ENCODE peak calls at places on chromosomes 5 and 9, in four cellular contexts. One of them, this sample, is unnamed. For H3K27me3, the result is how much of the 10 kb centered on the place peaks cover.

GRCh38 chr9:18721267-18722079 is 247.5 kb downstream of the ADAMTSL1 start:
- DNase-seq in HepG2: no peak
- DNase-seq in K562: no peak
- DNase-seq in GM12878: no peak
- DNase-seq in this sample: no peak

GRCh38 chr5:77957931-77958476 is 181.9 kb upstream of the TBCA start:
- DNase-seq in HepG2: no peak
- DNase-seq in K562: no peak
- DNase-seq in GM12878: no peak
- DNase-seq in this sample: peak

GRCh38 chr9:90251311-90251710 is 391.3 kb downstream of the DIRAS2 start:
- DNase-seq in HepG2: no peak
- DNase-seq in K562: no peak
- DNase-seq in GM12878: no peak
- DNase-seq in this sample: no peak

GRCh38 chr5:148807845-148808244 is 18.6 kb upstream of the ADRB2 start:
- DNase-seq in HepG2: no peak
- DNase-seq in K562: peak
- DNase-seq in GM12878: no peak
- DNase-seq in this sample: no peak

GRCh38 chr9:83477571-83477970 is 60.6 kb downstream of the FRMD3 start:
- DNase-seq in HepG2: no peak
- DNase-seq in K562: no peak
- DNase-seq in GM12878: no peak
- DNase-seq in this sample: no peak

GRCh38 chr5:77847814-77848290 is 71.7 kb upstream of the TBCA start:
- DNase-seq in HepG2: no peak
- DNase-seq in K562: no peak
- DNase-seq in GM12878: no peak
- DNase-seq in this sample: peak

GRCh38 chr9:94983552-94983951 is 257.1 kb downstream of the AOPEP start:
- DNase-seq in HepG2: peak
- DNase-seq in K562: no peak
- DNase-seq in GM12878: no peak
- DNase-seq in this sample: no peak

GRCh38 chr5:73820321-73820720 is 194.3 kb downstream of the ARHGEF28 start:
- DNase-seq in HepG2: no peak
- DNase-seq in K562: no peak
- DNase-seq in GM12878: no peak
- DNase-seq in this sample: no peak

GRCh38 chr5:158485604-158486081 is 614.1 kb downstream of the EBF1 start:
- DNase-seq in HepG2: no peak
- DNase-seq in K562: no peak
- DNase-seq in GM12878: no peak
- DNase-seq in this sample: no peak

GRCh38 chr5:129474544-129474943 is 14.4 kb downstream of the ADAMTS19 start:
- DNase-seq in HepG2: no peak
- DNase-seq in K562: no peak
- DNase-seq in GM12878: no peak
- DNase-seq in this sample: no peak

GRCh38 chr5:83034036-83034435 is 43.2 kb downstream of the TMEM167A start:
- DNase-seq in HepG2: no peak
- DNase-seq in K562: no peak
- DNase-seq in GM12878: no peak
- DNase-seq in this sample: no peak

GRCh38 chr5:64384761-64385160 is 121.1 kb upstream of the RGS7BP start:
- DNase-seq in HepG2: peak
- DNase-seq in K562: no peak
- DNase-seq in GM12878: no peak
- DNase-seq in this sample: no peak

GRCh38 chr5:41115281-41115680 is 44.1 kb upstream of the MROH2B start:
- DNase-seq in HepG2: no peak
- DNase-seq in K562: no peak
- DNase-seq in GM12878: no peak
- DNase-seq in this sample: no peak

GRCh38 chr5:81363093-81363886 is 30.6 kb downstream of the ACOT12 start:
- DNase-seq in HepG2: no peak
- DNase-seq in K562: no peak
- DNase-seq in GM12878: no peak
- DNase-seq in this sample: no peak

GRCh38 chr5:79112703-79113058 is 1.1 kb downstream of the BHMT start:
- DNase-seq in HepG2: no peak
- DNase-seq in K562: no peak
- DNase-seq in GM12878: no peak
- DNase-seq in this sample: no peak
- H3K27me3 ChIP-seq in HepG2: under half
- H3K27me3 ChIP-seq in K562: under half
- H3K27me3 ChIP-seq in GM12878: under half
- H3K27me3 ChIP-seq in this sample: under half

DNA sequence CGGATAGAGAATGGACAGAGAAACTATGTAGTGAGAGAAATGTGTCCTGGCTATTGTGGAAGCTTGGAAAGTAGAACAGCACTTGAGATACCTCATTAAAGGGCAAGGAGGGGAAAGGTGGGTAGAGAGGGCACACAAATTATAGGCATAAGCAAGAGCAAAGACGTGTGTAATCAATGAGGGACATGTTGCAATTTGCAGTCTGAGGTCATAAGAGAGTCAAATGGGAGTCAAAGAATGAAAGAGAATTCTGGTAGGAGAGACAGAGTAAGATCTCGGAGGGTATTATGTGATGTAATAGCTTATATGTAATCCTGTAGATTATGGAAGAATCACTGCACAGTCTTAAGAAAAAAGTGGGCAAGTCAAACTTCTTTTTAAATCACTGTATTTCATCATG is 312.0 kb upstream of the RGMB start:
- DNase-seq in HepG2: no peak
- DNase-seq in K562: no peak
- DNase-seq in GM12878: no peak
- DNase-seq in this sample: no peak
- TF ChIP-seq CBX5 in HepG2: no peak
- TF ChIP-seq CBX5 in K562: no peak
- TF ChIP-seq CBX5 in GM12878: no peak
- TF ChIP-seq CBX5 in this sample: no peak

DNA sequence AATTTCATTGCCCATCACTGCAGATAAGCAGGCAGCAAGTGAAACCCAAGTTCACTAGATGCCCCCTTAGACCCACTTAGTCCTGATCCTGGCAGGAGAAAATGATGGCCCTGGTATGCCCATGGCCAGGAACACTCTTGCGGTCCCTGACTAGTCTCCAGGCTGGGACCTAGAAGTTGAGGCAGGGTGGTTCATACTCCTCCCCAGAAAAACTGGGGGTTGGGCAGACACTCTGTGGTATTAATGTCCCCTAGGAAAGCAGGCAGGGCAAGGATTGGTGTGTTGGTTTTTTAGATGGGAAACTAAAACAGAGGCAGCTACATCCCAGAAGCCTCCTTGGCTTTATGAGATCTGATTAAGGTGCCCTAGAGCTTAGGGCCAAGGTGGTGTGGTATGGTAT is 13.1 kb downstream of the LHX6 start:
- DNase-seq in HepG2: no peak
- DNase-seq in K562: no peak
- DNase-seq in GM12878: no peak
- DNase-seq in this sample: no peak
- H3K27me3 ChIP-seq in HepG2: half or more
- H3K27me3 ChIP-seq in K562: under half
- H3K27me3 ChIP-seq in GM12878: under half
- H3K27me3 ChIP-seq in this sample: half or more

GRCh38 chr5:1003296-1003937 is 5.2 kb upstream of the NKD2 start:
- DNase-seq in HepG2: no peak
- DNase-seq in K562: no peak
- DNase-seq in GM12878: no peak
- DNase-seq in this sample: no peak
- TF ChIP-seq CBX5 in HepG2: no peak
- TF ChIP-seq CBX5 in K562: no peak
- TF ChIP-seq CBX5 in GM12878: no peak
- TF ChIP-seq CBX5 in this sample: no peak

GRCh38 chr5:146331257-146331822 is 7.3 kb upstream of the POU4F3 start:
- DNase-seq in HepG2: no peak
- DNase-seq in K562: no peak
- DNase-seq in GM12878: no peak
- DNase-seq in this sample: no peak
- H3K27me3 ChIP-seq in HepG2: under half
- H3K27me3 ChIP-seq in K562: under half
- H3K27me3 ChIP-seq in GM12878: under half
- H3K27me3 ChIP-seq in this sample: under half